ENCODE peak calls at places on chromosome 18, in five cellular contexts. N is cardiac muscle cell, I is MM.1S, E is vagina, M is tibial artery. R is an unnamed sample.

GRCh38 chr18:55446996-55447671 is 140.9 kb downstream of the TCF4 start:
- DNase-seq in N (no peak), I (no peak), E (no peak), M (no peak), R (no peak)

GRCh38 chr18:13187498-13187897 is 31.1 kb upstream of the LDLRAD4 start:
- DNase-seq in I (no peak), N (no peak), M (no peak), E (no peak), R (no peak)

GRCh38 chr18:77046994-77047393 is 85.6 kb downstream of the MBP start:
- DNase-seq in M (no peak), I (no peak), N (no peak), E (no peak), R (no peak)

GRCh38 chr18:8536226-8536625 is 73.0 kb upstream of the RAB12 start:
- DNase-seq in I (no peak), N (no peak), M (no peak), E (no peak), R (no peak)

GRCh38 chr18:5534845-5535244 is 9.0 kb downstream of the EPB41L3 start:
- DNase-seq in I (no peak), N (no peak), M (no peak), E (no peak), R (no peak)

GRCh38 chr18:49652841-49653240 is 91.0 kb downstream of the LIPG start:
- DNase-seq in M (no peak), E (no peak), N (peak; percentile 13), I (no peak), R (peak; percentile 47)

GRCh38 chr18:68984342-68984741 is 186.5 kb downstream of the CCDC102B start:
- DNase-seq in E (no peak), I (no peak), N (no peak), M (no peak), R (no peak)

GRCh38 chr18:3525870-3526420 is 76.0 kb downstream of the TGIF1 start:
- DNase-seq in M (no peak), N (no peak), I (peak; percentile 95), E (no peak), R (peak; percentile 81)

GRCh38 chr18:11655605-11655932 is 33.5 kb upstream of the GNAL start:
- DNase-seq in I (no peak), E (no peak), N (no peak), M (no peak), R (no peak)

GRCh38 chr18:5720132-5720531 is 175.2 kb downstream of the TMEM200C start:
- DNase-seq in M (no peak), N (no peak), E (no peak), I (no peak), R (no peak)

GRCh38 chr18:1438458-1438910 is 533.8 kb downstream of the ADCYAP1 start:
- DNase-seq in N (no peak), I (no peak), E (no peak), M (no peak), R (no peak)

GRCh38 chr18:49447810-49448745 is 12.4 kb downstream of the DYM start:
- DNase-seq in N (peak; percentile 69), I (peak; percentile 65), E (no peak), M (no peak), R (peak; percentile 47)

GRCh38 chr18:59961086-59961485 is 61.3 kb downstream of the PMAIP1 start:
- DNase-seq in N (no peak), E (no peak), I (no peak), M (no peak), R (no peak)

GRCh38 chr18:58882681-58883080 is 18.0 kb downstream of the ZNF532 start:
- DNase-seq in E (no peak), M (no peak), N (no peak), I (no peak), R (no peak)

GRCh38 chr18:69814861-69815385 is 132.8 kb downstream of the CD226 start:
- DNase-seq in I (no peak), E (no peak), M (no peak), N (no peak), R (no peak)

GRCh38 chr18:3447035-3447894 is 2.7 kb upstream of the TGIF1 start:
- DNase-seq in N (no peak), M (peak; percentile 82), E (no peak), I (no peak), R (peak; percentile 73)

GRCh38 chr18:7830468-7830867 is 263.4 kb downstream of the PTPRM start:
- DNase-seq in N (peak; percentile 39), M (no peak), E (no peak), I (peak; percentile 7), R (no peak)

GRCh38 chr18:6836331-6836730 is 106.8 kb downstream of the ARHGAP28 start:
- DNase-seq in I (no peak), N (no peak), M (no peak), E (no peak), R (no peak)

GRCh38 chr18:6755107-6755506 is 25.6 kb downstream of the ARHGAP28 start:
- DNase-seq in I (no peak), E (no peak), M (no peak), N (no peak), R (no peak)

GRCh38 chr18:13221821-13222220 is 3.3 kb downstream of the LDLRAD4 start:
- DNase-seq in M (peak; percentile 68), I (no peak), E (peak; percentile 16), N (no peak), R (no peak)

GRCh38 chr18:60935046-60935445 is 398.2 kb upstream of the CDH20 start:
- DNase-seq in I (no peak), E (no peak), M (no peak), N (no peak), R (no peak)

GRCh38 chr18:38453880-38454279 is 888.3 kb upstream of the CELF4 start:
- DNase-seq in I (no peak), E (no peak), N (no peak), M (no peak), R (no peak)

GRCh38 chr18:33804258-33804657 is 226.2 kb downstream of the ASXL3 start:
- DNase-seq in N (peak; percentile 27), E (no peak), I (no peak), M (no peak), R (peak; percentile 61)

GRCh38 chr18:28637897-28638296 is 461.0 kb upstream of the CDH2 start:
- DNase-seq in I (no peak), N (no peak), E (no peak), M (no peak), R (no peak)

GRCh38 chr18:31819106-31819924 is 58.6 kb upstream of the SLC25A52 start:
- DNase-seq in M (no peak), N (peak; percentile 69), I (peak; percentile 50), E (no peak), R (peak; percentile 29)

GRCh38 chr18:210780-211179 is 52.4 kb downstream of the USP14 start:
- DNase-seq in M (no peak), E (no peak), I (no peak), N (no peak), R (no peak)

GRCh38 chr18:24009246-24009645 is 5.3 kb upstream of the TTC39C start:
- DNase-seq in N (no peak), E (no peak), I (no peak), M (no peak), R (no peak)
- H3K9me3 ChIP-seq in N (no peaks in the 10 kb centered on the region), E (no peaks in the 10 kb centered on the region), I (no peaks in the 10 kb centered on the region), M (no peaks in the 10 kb centered on the region), R (no peaks in the 10 kb centered on the region)

DNA sequence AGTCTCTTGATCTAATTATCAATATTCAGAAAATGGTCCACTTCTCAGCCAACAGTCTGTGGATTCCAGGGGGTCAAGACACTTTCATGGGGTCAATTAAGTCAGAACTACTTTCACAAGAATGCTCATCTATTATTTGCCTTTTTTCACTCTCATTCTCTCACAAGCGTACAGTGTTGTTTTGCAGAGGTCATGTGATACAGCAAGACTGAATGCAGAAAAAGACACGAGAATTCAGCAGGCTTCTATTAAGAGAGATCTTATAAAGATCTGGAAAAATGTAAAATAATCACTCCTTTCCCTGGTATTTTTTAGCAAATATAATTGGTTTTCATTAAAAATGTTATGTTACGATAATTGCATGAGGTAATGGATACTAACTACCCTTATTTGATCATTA is 8.7 kb downstream of the RPRD1A start:
- DNase-seq in M (no peak), E (no peak), I (no peak), N (no peak), R (no peak)
- H3K9me3 ChIP-seq in M (no peaks in the 10 kb centered on the region), E (no peaks in the 10 kb centered on the region), I (no peaks in the 10 kb centered on the region), N (no peaks in the 10 kb centered on the region), R (no peaks in the 10 kb centered on the region)

GRCh38 chr18:78898066-78898465 is 81.6 kb upstream of the SALL3 start:
- DNase-seq in N (no peak), E (peak; percentile 82), I (no peak), M (no peak), R (no peak)

GRCh38 chr18:78899241-78899640 is 80.4 kb upstream of the SALL3 start:
- DNase-seq in N (no peak), E (no peak), I (no peak), M (no peak), R (no peak)

GRCh38 chr18:78900938-78901909 is 78.4 kb upstream of the SALL3 start:
- DNase-seq in I (no peak), M (no peak), E (peak; percentile 31), N (no peak), R (no peak)

GRCh38 chr18:78896111-78896510 is 83.5 kb upstream of the SALL3 start:
- DNase-seq in N (no peak), E (peak; percentile 92), I (no peak), M (no peak), R (no peak)

DNA sequence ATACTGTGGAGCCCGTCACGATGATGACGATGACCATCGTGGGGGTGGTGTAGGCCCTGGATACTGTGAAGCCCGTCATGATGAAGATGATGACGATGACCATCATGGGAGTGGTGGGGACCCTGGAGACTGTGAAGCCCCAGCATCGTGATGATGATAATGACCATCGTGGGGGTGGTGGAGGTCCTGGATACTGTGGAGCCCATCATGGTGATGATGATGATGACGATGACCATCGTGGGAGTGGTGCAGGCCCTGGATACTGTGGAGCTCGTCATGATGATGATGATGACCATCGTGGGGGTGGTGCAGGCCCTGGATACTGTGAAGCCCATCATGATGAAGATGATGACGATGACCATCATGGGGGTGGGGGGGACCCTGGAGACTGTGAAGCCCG is 81.0 kb upstream of the SALL3 start:
- DNase-seq in M (no peak), I (no peak), E (peak; percentile 52), N (no peak), R (no peak)
- H3K9me3 ChIP-seq in M (no peaks in the 10 kb centered on the region), I (no peaks in the 10 kb centered on the region), E (no peaks in the 10 kb centered on the region), N (no peaks in the 10 kb centered on the region), R (no peaks in the 10 kb centered on the region)

DNA sequence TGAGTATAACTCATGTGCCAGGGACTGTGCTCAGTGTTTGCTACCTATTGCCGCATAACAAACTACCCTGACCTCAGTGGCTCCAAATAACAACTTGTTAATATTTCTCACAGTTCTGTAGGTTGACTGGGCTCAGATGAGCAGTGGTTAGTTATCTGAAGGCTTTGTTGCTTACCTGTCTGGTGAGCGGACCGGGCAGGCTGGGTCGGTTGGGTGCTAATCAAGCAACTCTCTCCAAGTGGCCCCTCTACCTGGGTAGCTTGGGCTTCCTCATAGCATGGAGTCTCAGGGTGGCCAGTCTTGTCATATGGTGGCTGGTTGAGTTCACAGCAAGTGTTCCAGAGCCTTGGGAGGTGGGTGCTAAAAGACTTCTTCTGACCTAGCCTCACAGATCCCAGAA is 16.7 kb downstream of the RAB31 start:
- DNase-seq in M (no peak), I (no peak), E (no peak), N (no peak), R (no peak)
- H3K9me3 ChIP-seq in M (no peaks in the 10 kb centered on the region), I (no peaks in the 10 kb centered on the region), E (no peaks in the 10 kb centered on the region), N (no peaks in the 10 kb centered on the region), R (no peaks in the 10 kb centered on the region)